ENCODE peak calls at places on chromosomes 3 and 15, in seven cellular contexts. One of them, this sample, is unnamed.

GRCh38 chr3:41200669-41201021 is 1.3 kb downstream of the CTNNB1 start:
- DNase-seq in OCI-LY7: peak
- DNase-seq in ACHN: peak
- DNase-seq in activated CD4-positive, alpha-beta T cell treated with anti-CD3 and anti-CD28 coated beads, Interleukin-2, amount 50 U/mL, for 1 hour: peak
- DNase-seq in hepatic stellate cell: peak
- DNase-seq in B cell: no peak
- DNase-seq in stimulated activated CD8-positive, alpha-beta memory T cell treated with anti-CD3 and anti-CD28 coated beads, Interleukin-4, amount 100 ng/mL, for 1 hour: no peak
- DNase-seq in this sample: no peak

GRCh38 chr3:30435950-30436349 is 170.5 kb upstream of the TGFBR2 start:
- DNase-seq in stimulated activated CD8-positive, alpha-beta memory T cell treated with anti-CD3 and anti-CD28 coated beads, Interleukin-4, amount 100 ng/mL, for 1 hour: no peak
- DNase-seq in OCI-LY7: no peak
- DNase-seq in activated CD4-positive, alpha-beta T cell treated with anti-CD3 and anti-CD28 coated beads, Interleukin-2, amount 50 U/mL, for 1 hour: no peak
- DNase-seq in ACHN: no peak
- DNase-seq in B cell: no peak
- DNase-seq in hepatic stellate cell: no peak
- DNase-seq in this sample: no peak

GRCh38 chr3:135458539-135458938 is 507.0 kb upstream of the PPP2R3A start:
- DNase-seq in stimulated activated CD8-positive, alpha-beta memory T cell treated with anti-CD3 and anti-CD28 coated beads, Interleukin-4, amount 100 ng/mL, for 1 hour: no peak
- DNase-seq in ACHN: no peak
- DNase-seq in OCI-LY7: no peak
- DNase-seq in activated CD4-positive, alpha-beta T cell treated with anti-CD3 and anti-CD28 coated beads, Interleukin-2, amount 50 U/mL, for 1 hour: no peak
- DNase-seq in B cell: no peak
- DNase-seq in hepatic stellate cell: no peak
- DNase-seq in this sample: no peak

GRCh38 chr3:33440328-33440577 is at the start of gene UBP1:
- DNase-seq in OCI-LY7: no peak
- DNase-seq in B cell: no peak
- DNase-seq in hepatic stellate cell: no peak
- DNase-seq in ACHN: no peak
- DNase-seq in stimulated activated CD8-positive, alpha-beta memory T cell treated with anti-CD3 and anti-CD28 coated beads, Interleukin-4, amount 100 ng/mL, for 1 hour: no peak
- DNase-seq in activated CD4-positive, alpha-beta T cell treated with anti-CD3 and anti-CD28 coated beads, Interleukin-2, amount 50 U/mL, for 1 hour: no peak
- DNase-seq in this sample: no peak

GRCh38 chr3:51777985-51778384 is 1.1 kb downstream of the IQCF6 start:
- DNase-seq in B cell: no peak
- DNase-seq in ACHN: no peak
- DNase-seq in activated CD4-positive, alpha-beta T cell treated with anti-CD3 and anti-CD28 coated beads, Interleukin-2, amount 50 U/mL, for 1 hour: no peak
- DNase-seq in hepatic stellate cell: no peak
- DNase-seq in OCI-LY7: no peak
- DNase-seq in stimulated activated CD8-positive, alpha-beta memory T cell treated with anti-CD3 and anti-CD28 coated beads, Interleukin-4, amount 100 ng/mL, for 1 hour: no peak
- DNase-seq in this sample: no peak

GRCh38 chr15:72782993-72783562 is 480 bp downstream of the ADPGK start:
- DNase-seq in stimulated activated CD8-positive, alpha-beta memory T cell treated with anti-CD3 and anti-CD28 coated beads, Interleukin-4, amount 100 ng/mL, for 1 hour: no peak
- DNase-seq in hepatic stellate cell: peak
- DNase-seq in activated CD4-positive, alpha-beta T cell treated with anti-CD3 and anti-CD28 coated beads, Interleukin-2, amount 50 U/mL, for 1 hour: peak
- DNase-seq in ACHN: peak
- DNase-seq in OCI-LY7: peak
- DNase-seq in B cell: peak
- DNase-seq in this sample: no peak

GRCh38 chr3:169948559-169949371 is 17.8 kb upstream of the SEC62 start:
- DNase-seq in hepatic stellate cell: no peak
- DNase-seq in stimulated activated CD8-positive, alpha-beta memory T cell treated with anti-CD3 and anti-CD28 coated beads, Interleukin-4, amount 100 ng/mL, for 1 hour: no peak
- DNase-seq in activated CD4-positive, alpha-beta T cell treated with anti-CD3 and anti-CD28 coated beads, Interleukin-2, amount 50 U/mL, for 1 hour: no peak
- DNase-seq in OCI-LY7: peak
- DNase-seq in ACHN: no peak
- DNase-seq in B cell: no peak
- DNase-seq in this sample: no peak

GRCh38 chr3:148077951-148078350 is 619.8 kb upstream of the AGTR1 start:
- DNase-seq in ACHN: no peak
- DNase-seq in OCI-LY7: no peak
- DNase-seq in stimulated activated CD8-positive, alpha-beta memory T cell treated with anti-CD3 and anti-CD28 coated beads, Interleukin-4, amount 100 ng/mL, for 1 hour: no peak
- DNase-seq in activated CD4-positive, alpha-beta T cell treated with anti-CD3 and anti-CD28 coated beads, Interleukin-2, amount 50 U/mL, for 1 hour: no peak
- DNase-seq in B cell: no peak
- DNase-seq in hepatic stellate cell: no peak
- DNase-seq in this sample: no peak

GRCh38 chr15:42359990-42360389 is 689 bp downstream of the CAPN3 start:
- DNase-seq in B cell: no peak
- DNase-seq in hepatic stellate cell: no peak
- DNase-seq in activated CD4-positive, alpha-beta T cell treated with anti-CD3 and anti-CD28 coated beads, Interleukin-2, amount 50 U/mL, for 1 hour: no peak
- DNase-seq in ACHN: no peak
- DNase-seq in OCI-LY7: no peak
- DNase-seq in stimulated activated CD8-positive, alpha-beta memory T cell treated with anti-CD3 and anti-CD28 coated beads, Interleukin-4, amount 100 ng/mL, for 1 hour: no peak
- DNase-seq in this sample: no peak

GRCh38 chr15:98395974-98396627 is 252.2 kb upstream of the IGF1R start:
- DNase-seq in stimulated activated CD8-positive, alpha-beta memory T cell treated with anti-CD3 and anti-CD28 coated beads, Interleukin-4, amount 100 ng/mL, for 1 hour: no peak
- DNase-seq in activated CD4-positive, alpha-beta T cell treated with anti-CD3 and anti-CD28 coated beads, Interleukin-2, amount 50 U/mL, for 1 hour: no peak
- DNase-seq in ACHN: no peak
- DNase-seq in OCI-LY7: no peak
- DNase-seq in hepatic stellate cell: no peak
- DNase-seq in B cell: peak
- DNase-seq in this sample: no peak

GRCh38 chr15:84684092-84684491 is 26.1 kb upstream of the NMB start:
- DNase-seq in stimulated activated CD8-positive, alpha-beta memory T cell treated with anti-CD3 and anti-CD28 coated beads, Interleukin-4, amount 100 ng/mL, for 1 hour: no peak
- DNase-seq in OCI-LY7: no peak
- DNase-seq in ACHN: no peak
- DNase-seq in activated CD4-positive, alpha-beta T cell treated with anti-CD3 and anti-CD28 coated beads, Interleukin-2, amount 50 U/mL, for 1 hour: no peak
- DNase-seq in B cell: no peak
- DNase-seq in hepatic stellate cell: no peak
- DNase-seq in this sample: no peak

GRCh38 chr15:67613708-67614107 is 71.2 kb downstream of the MAP2K5 start:
- DNase-seq in ACHN: no peak
- DNase-seq in B cell: no peak
- DNase-seq in hepatic stellate cell: no peak
- DNase-seq in stimulated activated CD8-positive, alpha-beta memory T cell treated with anti-CD3 and anti-CD28 coated beads, Interleukin-4, amount 100 ng/mL, for 1 hour: no peak
- DNase-seq in activated CD4-positive, alpha-beta T cell treated with anti-CD3 and anti-CD28 coated beads, Interleukin-2, amount 50 U/mL, for 1 hour: no peak
- DNase-seq in OCI-LY7: peak
- DNase-seq in this sample: no peak

GRCh38 chr3:98513136-98513535 is 9.6 kb downstream of the CLDND1 start:
- DNase-seq in B cell: no peak
- DNase-seq in hepatic stellate cell: no peak
- DNase-seq in stimulated activated CD8-positive, alpha-beta memory T cell treated with anti-CD3 and anti-CD28 coated beads, Interleukin-4, amount 100 ng/mL, for 1 hour: no peak
- DNase-seq in activated CD4-positive, alpha-beta T cell treated with anti-CD3 and anti-CD28 coated beads, Interleukin-2, amount 50 U/mL, for 1 hour: no peak
- DNase-seq in OCI-LY7: no peak
- DNase-seq in ACHN: no peak
- DNase-seq in this sample: no peak

GRCh38 chr3:50089603-50089945 is 855 bp downstream of the RBM5 start:
- DNase-seq in OCI-LY7: no peak
- DNase-seq in stimulated activated CD8-positive, alpha-beta memory T cell treated with anti-CD3 and anti-CD28 coated beads, Interleukin-4, amount 100 ng/mL, for 1 hour: no peak
- DNase-seq in activated CD4-positive, alpha-beta T cell treated with anti-CD3 and anti-CD28 coated beads, Interleukin-2, amount 50 U/mL, for 1 hour: no peak
- DNase-seq in B cell: no peak
- DNase-seq in hepatic stellate cell: no peak
- DNase-seq in ACHN: peak
- DNase-seq in this sample: no peak

GRCh38 chr15:81235781-81236507 is 39.3 kb downstream of the IL16 start:
- DNase-seq in B cell: no peak
- DNase-seq in activated CD4-positive, alpha-beta T cell treated with anti-CD3 and anti-CD28 coated beads, Interleukin-2, amount 50 U/mL, for 1 hour: no peak
- DNase-seq in ACHN: peak
- DNase-seq in OCI-LY7: no peak
- DNase-seq in hepatic stellate cell: peak
- DNase-seq in stimulated activated CD8-positive, alpha-beta memory T cell treated with anti-CD3 and anti-CD28 coated beads, Interleukin-4, amount 100 ng/mL, for 1 hour: no peak
- DNase-seq in this sample: no peak

GRCh38 chr15:93152951-93153350 is 63.9 kb upstream of the RGMA start:
- DNase-seq in B cell: no peak
- DNase-seq in stimulated activated CD8-positive, alpha-beta memory T cell treated with anti-CD3 and anti-CD28 coated beads, Interleukin-4, amount 100 ng/mL, for 1 hour: no peak
- DNase-seq in OCI-LY7: no peak
- DNase-seq in hepatic stellate cell: no peak
- DNase-seq in activated CD4-positive, alpha-beta T cell treated with anti-CD3 and anti-CD28 coated beads, Interleukin-2, amount 50 U/mL, for 1 hour: no peak
- DNase-seq in ACHN: no peak
- DNase-seq in this sample: no peak

GRCh38 chr15:99977945-99978344 is 244.7 kb upstream of the LYSMD4 start:
- DNase-seq in ACHN: no peak
- DNase-seq in B cell: no peak
- DNase-seq in activated CD4-positive, alpha-beta T cell treated with anti-CD3 and anti-CD28 coated beads, Interleukin-2, amount 50 U/mL, for 1 hour: no peak
- DNase-seq in stimulated activated CD8-positive, alpha-beta memory T cell treated with anti-CD3 and anti-CD28 coated beads, Interleukin-4, amount 100 ng/mL, for 1 hour: no peak
- DNase-seq in OCI-LY7: no peak
- DNase-seq in hepatic stellate cell: no peak
- DNase-seq in this sample: no peak

GRCh38 chr3:149487598-149488197 is 13.2 kb downstream of the TM4SF4 start:
- DNase-seq in ACHN: peak
- DNase-seq in hepatic stellate cell: no peak
- DNase-seq in OCI-LY7: peak
- DNase-seq in B cell: no peak
- DNase-seq in stimulated activated CD8-positive, alpha-beta memory T cell treated with anti-CD3 and anti-CD28 coated beads, Interleukin-4, amount 100 ng/mL, for 1 hour: no peak
- DNase-seq in activated CD4-positive, alpha-beta T cell treated with anti-CD3 and anti-CD28 coated beads, Interleukin-2, amount 50 U/mL, for 1 hour: no peak
- DNase-seq in this sample: peak

GRCh38 chr15:62369454-62369853 is 204.4 kb upstream of the C2CD4B start:
- DNase-seq in ACHN: no peak
- DNase-seq in stimulated activated CD8-positive, alpha-beta memory T cell treated with anti-CD3 and anti-CD28 coated beads, Interleukin-4, amount 100 ng/mL, for 1 hour: no peak
- DNase-seq in OCI-LY7: no peak
- DNase-seq in B cell: no peak
- DNase-seq in hepatic stellate cell: no peak
- DNase-seq in activated CD4-positive, alpha-beta T cell treated with anti-CD3 and anti-CD28 coated beads, Interleukin-2, amount 50 U/mL, for 1 hour: no peak
- DNase-seq in this sample: no peak

GRCh38 chr15:30992465-30992864 is 1.0 kb upstream of the MTMR10 start:
- DNase-seq in hepatic stellate cell: no peak
- DNase-seq in OCI-LY7: peak
- DNase-seq in stimulated activated CD8-positive, alpha-beta memory T cell treated with anti-CD3 and anti-CD28 coated beads, Interleukin-4, amount 100 ng/mL, for 1 hour: no peak
- DNase-seq in ACHN: peak
- DNase-seq in B cell: no peak
- DNase-seq in activated CD4-positive, alpha-beta T cell treated with anti-CD3 and anti-CD28 coated beads, Interleukin-2, amount 50 U/mL, for 1 hour: no peak
- DNase-seq in this sample: peak

GRCh38 chr3:190094201-190094718 is 26.4 kb downstream of the P3H2 start:
- DNase-seq in activated CD4-positive, alpha-beta T cell treated with anti-CD3 and anti-CD28 coated beads, Interleukin-2, amount 50 U/mL, for 1 hour: no peak
- DNase-seq in stimulated activated CD8-positive, alpha-beta memory T cell treated with anti-CD3 and anti-CD28 coated beads, Interleukin-4, amount 100 ng/mL, for 1 hour: no peak
- DNase-seq in hepatic stellate cell: peak
- DNase-seq in B cell: no peak
- DNase-seq in ACHN: no peak
- DNase-seq in OCI-LY7: no peak
- DNase-seq in this sample: no peak

GRCh38 chr3:76873509-76874242 is 166.2 kb upstream of the ROBO2 start:
- DNase-seq in B cell: no peak
- DNase-seq in OCI-LY7: no peak
- DNase-seq in hepatic stellate cell: no peak
- DNase-seq in stimulated activated CD8-positive, alpha-beta memory T cell treated with anti-CD3 and anti-CD28 coated beads, Interleukin-4, amount 100 ng/mL, for 1 hour: no peak
- DNase-seq in ACHN: no peak
- DNase-seq in activated CD4-positive, alpha-beta T cell treated with anti-CD3 and anti-CD28 coated beads, Interleukin-2, amount 50 U/mL, for 1 hour: no peak
- DNase-seq in this sample: no peak

GRCh38 chr3:54515439-54516213 is 393.3 kb downstream of the CACNA2D3 start:
- DNase-seq in B cell: no peak
- DNase-seq in activated CD4-positive, alpha-beta T cell treated with anti-CD3 and anti-CD28 coated beads, Interleukin-2, amount 50 U/mL, for 1 hour: no peak
- DNase-seq in ACHN: no peak
- DNase-seq in OCI-LY7: no peak
- DNase-seq in stimulated activated CD8-positive, alpha-beta memory T cell treated with anti-CD3 and anti-CD28 coated beads, Interleukin-4, amount 100 ng/mL, for 1 hour: no peak
- DNase-seq in hepatic stellate cell: no peak
- DNase-seq in this sample: no peak

GRCh38 chr3:140223631-140224030 is 288.6 kb downstream of the CLSTN2 start:
- DNase-seq in OCI-LY7: no peak
- DNase-seq in B cell: no peak
- DNase-seq in activated CD4-positive, alpha-beta T cell treated with anti-CD3 and anti-CD28 coated beads, Interleukin-2, amount 50 U/mL, for 1 hour: no peak
- DNase-seq in stimulated activated CD8-positive, alpha-beta memory T cell treated with anti-CD3 and anti-CD28 coated beads, Interleukin-4, amount 100 ng/mL, for 1 hour: no peak
- DNase-seq in hepatic stellate cell: no peak
- DNase-seq in ACHN: peak
- DNase-seq in this sample: no peak

GRCh38 chr15:63156086-63156707 is 1.1 kb downstream of the RPS27L start:
- DNase-seq in stimulated activated CD8-positive, alpha-beta memory T cell treated with anti-CD3 and anti-CD28 coated beads, Interleukin-4, amount 100 ng/mL, for 1 hour: no peak
- DNase-seq in OCI-LY7: peak
- DNase-seq in ACHN: peak
- DNase-seq in hepatic stellate cell: no peak
- DNase-seq in activated CD4-positive, alpha-beta T cell treated with anti-CD3 and anti-CD28 coated beads, Interleukin-2, amount 50 U/mL, for 1 hour: no peak
- DNase-seq in B cell: no peak
- DNase-seq in this sample: no peak

GRCh38 chr15:95690631-95691340 is 639.7 kb upstream of the NR2F2 start:
- DNase-seq in ACHN: no peak
- DNase-seq in hepatic stellate cell: no peak
- DNase-seq in B cell: no peak
- DNase-seq in OCI-LY7: no peak
- DNase-seq in stimulated activated CD8-positive, alpha-beta memory T cell treated with anti-CD3 and anti-CD28 coated beads, Interleukin-4, amount 100 ng/mL, for 1 hour: no peak
- DNase-seq in activated CD4-positive, alpha-beta T cell treated with anti-CD3 and anti-CD28 coated beads, Interleukin-2, amount 50 U/mL, for 1 hour: no peak
- DNase-seq in this sample: no peak

GRCh38 chr15:35958021-35958420 is 412.1 kb upstream of the DPH6 start:
- DNase-seq in hepatic stellate cell: no peak
- DNase-seq in stimulated activated CD8-positive, alpha-beta memory T cell treated with anti-CD3 and anti-CD28 coated beads, Interleukin-4, amount 100 ng/mL, for 1 hour: no peak
- DNase-seq in ACHN: no peak
- DNase-seq in B cell: no peak
- DNase-seq in activated CD4-positive, alpha-beta T cell treated with anti-CD3 and anti-CD28 coated beads, Interleukin-2, amount 50 U/mL, for 1 hour: no peak
- DNase-seq in OCI-LY7: no peak
- DNase-seq in this sample: no peak

GRCh38 chr15:67534360-67534759 is 8.1 kb upstream of the MAP2K5 start:
- DNase-seq in B cell: no peak
- DNase-seq in OCI-LY7: no peak
- DNase-seq in stimulated activated CD8-positive, alpha-beta memory T cell treated with anti-CD3 and anti-CD28 coated beads, Interleukin-4, amount 100 ng/mL, for 1 hour: no peak
- DNase-seq in ACHN: no peak
- DNase-seq in activated CD4-positive, alpha-beta T cell treated with anti-CD3 and anti-CD28 coated beads, Interleukin-2, amount 50 U/mL, for 1 hour: no peak
- DNase-seq in hepatic stellate cell: no peak
- DNase-seq in this sample: no peak

GRCh38 chr3:143988306-143988705 is 16.7 kb downstream of the DIPK2A start:
- DNase-seq in stimulated activated CD8-positive, alpha-beta memory T cell treated with anti-CD3 and anti-CD28 coated beads, Interleukin-4, amount 100 ng/mL, for 1 hour: no peak
- DNase-seq in activated CD4-positive, alpha-beta T cell treated with anti-CD3 and anti-CD28 coated beads, Interleukin-2, amount 50 U/mL, for 1 hour: no peak
- DNase-seq in hepatic stellate cell: no peak
- DNase-seq in OCI-LY7: no peak
- DNase-seq in B cell: no peak
- DNase-seq in ACHN: no peak
- DNase-seq in this sample: no peak

GRCh38 chr15:83698294-83698693 is 44.4 kb downstream of the ADAMTSL3 start:
- DNase-seq in activated CD4-positive, alpha-beta T cell treated with anti-CD3 and anti-CD28 coated beads, Interleukin-2, amount 50 U/mL, for 1 hour: no peak
- DNase-seq in OCI-LY7: no peak
- DNase-seq in hepatic stellate cell: peak
- DNase-seq in ACHN: peak
- DNase-seq in stimulated activated CD8-positive, alpha-beta memory T cell treated with anti-CD3 and anti-CD28 coated beads, Interleukin-4, amount 100 ng/mL, for 1 hour: no peak
- DNase-seq in B cell: no peak
- DNase-seq in this sample: no peak

GRCh38 chr3:177528306-177529070 is 331.2 kb upstream of the TBL1XR1 start:
- DNase-seq in stimulated activated CD8-positive, alpha-beta memory T cell treated with anti-CD3 and anti-CD28 coated beads, Interleukin-4, amount 100 ng/mL, for 1 hour: no peak
- DNase-seq in ACHN: no peak
- DNase-seq in OCI-LY7: no peak
- DNase-seq in activated CD4-positive, alpha-beta T cell treated with anti-CD3 and anti-CD28 coated beads, Interleukin-2, amount 50 U/mL, for 1 hour: no peak
- DNase-seq in hepatic stellate cell: no peak
- DNase-seq in B cell: no peak
- DNase-seq in this sample: no peak